ENCODE peak calls at places on chromosomes 13 and 19, in four cellular contexts. O, P, X and W are unnamed samples. For H3K9me3, the result is how much of the 10 kb centered on the place peaks cover.

GRCh38 chr13:48749699-48750473 is 96.2 kb downstream of the CYSLTR2 start:
- DNase-seq in P (peak), X (peak), O (peak), W (peak)

GRCh38 chr19:17185590-17185989 is 29.6 kb upstream of the USE1 start:
- DNase-seq in X (no peak), P (no peak), O (no peak), W (no peak)

GRCh38 chr13:110127986-110128511 is 178.9 kb downstream of the COL4A1 start:
- DNase-seq in P (no peak), X (no peak), O (peak), W (no peak)

GRCh38 chr13:109155301-109155761 is 525.9 kb downstream of the MYO16 start:
- DNase-seq in X (no peak), P (peak), O (peak), W (peak)

GRCh38 chr13:29369060-29369743 is 226.3 kb downstream of the SLC7A1 start:
- DNase-seq in X (no peak), O (peak), P (peak), W (no peak)

GRCh38 chr19:7980635-7981121 is 24.8 kb downstream of the ELAVL1 start:
- DNase-seq in X (no peak), P (no peak), O (no peak), W (no peak)

GRCh38 chr13:32381539-32381938 is 46.4 kb downstream of the N4BP2L1 start:
- DNase-seq in X (no peak), P (peak), O (peak), W (no peak)

GRCh38 chr19:55679343-55680257 is 4.6 kb downstream of the EPN1 start:
- DNase-seq in O (peak), P (no peak), X (no peak), W (peak)

GRCh38 chr13:83881917-83882625 is at the start of gene SLITRK1:
- DNase-seq in O (peak), P (peak), X (no peak), W (peak)

GRCh38 chr19:53037101-53038097 is 7.1 kb upstream of the ERVV-2 start:
- DNase-seq in P (no peak), O (peak), X (no peak), W (no peak)

GRCh38 chr19:29598496-29598895 is 7.6 kb upstream of the POP4 start:
- DNase-seq in O (no peak), P (no peak), X (no peak), W (no peak)

GRCh38 chr13:108425056-108425455 is 155.5 kb downstream of the TNFSF13B start:
- DNase-seq in X (no peak), P (no peak), O (no peak), W (no peak)

GRCh38 chr13:111972261-111972780 is 94.6 kb upstream of the SOX1 start:
- DNase-seq in P (no peak), O (no peak), X (no peak), W (no peak)

GRCh38 chr19:41910240-41910991 is 17.8 kb downstream of the ERFL start:
- DNase-seq in O (no peak), X (no peak), P (no peak), W (no peak)

GRCh38 chr19:35528218-35529038 is at the start of gene SBSN:
- DNase-seq in P (no peak), O (peak), X (no peak), W (peak)

GRCh38 chr13:60229708-60230272 is 66.1 kb upstream of the DIAPH3 start:
- DNase-seq in X (no peak), O (no peak), P (no peak), W (no peak)

GRCh38 chr13:82076421-82076820 is 1735.5 kb upstream of the SPRY2 start:
- DNase-seq in P (no peak), X (no peak), O (no peak), W (no peak)

GRCh38 chr19:55685776-55686175 is 10.8 kb downstream of the EPN1 start:
- DNase-seq in O (no peak), X (no peak), P (no peak), W (no peak)

GRCh38 chr13:33341861-33342452 is 56.4 kb upstream of the STARD13 start:
- DNase-seq in P (no peak), X (no peak), O (no peak), W (no peak)

GRCh38 chr19:38708413-38709024 is 35.8 kb downstream of the CAPN12 start:
- DNase-seq in X (no peak), P (no peak), O (no peak), W (peak)

GRCh38 chr19:23522431-23522830 is 127.2 kb upstream of the ZNF91 start:
- DNase-seq in P (no peak), X (no peak), O (no peak), W (no peak)

GRCh38 chr19:23526302-23526701 is 131.0 kb upstream of the ZNF91 start:
- DNase-seq in P (no peak), O (no peak), X (no peak), W (no peak)

GRCh38 chr19:23521471-23521870 is 126.2 kb upstream of the ZNF91 start:
- DNase-seq in O (no peak), X (no peak), P (no peak), W (no peak)

GRCh38 chr19:23525265-23525862 is 130.1 kb upstream of the ZNF91 start:
- DNase-seq in X (no peak), P (no peak), O (no peak), W (no peak)

DNA sequence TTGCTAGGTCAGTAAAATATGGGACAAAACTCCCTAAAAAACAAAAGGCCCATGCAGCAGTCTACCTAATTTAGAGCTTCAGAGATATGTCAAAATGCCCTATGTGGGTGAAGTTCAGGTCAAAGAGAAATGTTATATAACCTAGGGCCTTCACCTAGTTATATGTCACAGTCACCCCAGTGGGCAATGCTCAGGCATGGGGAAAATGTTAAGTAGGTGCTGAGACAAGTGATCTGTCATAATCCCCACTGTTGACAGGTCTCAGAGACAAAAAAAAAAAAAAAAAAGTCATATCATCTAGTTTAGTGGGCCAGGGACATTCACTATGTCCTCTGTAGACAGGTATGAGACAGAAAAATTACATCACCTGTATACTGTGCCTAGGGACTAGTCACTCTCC is 128.6 kb upstream of the ZNF91 start:
- DNase-seq in O (no peak), P (no peak), X (no peak), W (no peak)
- H3K9me3 ChIP-seq in O (under half), P (under half), X (under half), W (under half)

GRCh38 chr19:3586124-3586626 is 897 bp downstream of the GIPC3 start:
- DNase-seq in P (no peak), O (no peak), X (no peak), W (no peak)
- H3K4me3 ChIP-seq in P (peak), O (no peak), X (peak), W (no peak)

GRCh38 chr13:100340865-100341264 is 247.7 kb downstream of the GGACT start:
- DNase-seq in P (no peak), X (no peak), O (no peak), W (no peak)
- H3K9me3 ChIP-seq in P (under half), X (under half), O (under half), W (under half)

GRCh38 chr13:43379738-43380137 is 356.4 kb downstream of the DNAJC15 start:
- DNase-seq in P (no peak), X (no peak), O (no peak), W (no peak)
- H3K4me3 ChIP-seq in P (no peak), X (no peak), O (no peak), W (no peak)